ENCODE peak calls at places on chromosomes 11 and 22, in seven cellular contexts. Y is GM18507; L is hypothalamus; D is NCI-H460; X is stimulated activated CD4-positive, alpha-beta T cell treated with anti-CD3 and anti-CD28 coated beads, Interleukin-4, amount 100 ng/mL, for 48 hours; W is AG04450; M is NAMALWA. V is an unnamed sample.

GRCh38 chr22:44686873-44687600 is 15.0 kb upstream of the PRR5 start:
- DNase-seq in X (no peak), M (no peak), L (no peak), Y (no peak), D (no peak), W (no peak), V (peak)

GRCh38 chr22:20441631-20442484 is 4.2 kb upstream of the SCARF2 start:
- DNase-seq in L (no peak), X (no peak), Y (no peak), D (no peak), W (no peak), M (no peak), V (no peak)

GRCh38 chr11:66912963-66913362 is 45.2 kb downstream of the PC start:
- DNase-seq in X (no peak), M (no peak), L (peak), D (no peak), Y (no peak), W (no peak), V (no peak)

GRCh38 chr11:14969922-14970323 is 2.2 kb downstream of the CALCA start:
- DNase-seq in W (no peak), M (peak), D (no peak), L (peak), Y (no peak), X (peak), V (peak)

GRCh38 chr11:107196732-107197131 is 178.5 kb upstream of the GUCY1A2 start:
- DNase-seq in X (no peak), W (no peak), M (no peak), D (no peak), L (no peak), Y (no peak), V (no peak)

GRCh38 chr22:37896181-37896592 is 9.9 kb upstream of the MICALL1 start:
- DNase-seq in L (no peak), X (no peak), W (no peak), Y (peak), D (no peak), M (no peak), V (peak)

GRCh38 chr11:86515297-86516094 is 140.8 kb downstream of the CCDC81 start:
- DNase-seq in Y (no peak), L (no peak), W (peak), M (no peak), X (no peak), D (no peak), V (peak)

GRCh38 chr11:61332266-61332822 is 561 bp downstream of the DDB1 start:
- DNase-seq in D (no peak), W (no peak), Y (no peak), L (no peak), X (no peak), M (peak), V (peak)

GRCh38 chr11:74791333-74792100 is 42.9 kb downstream of the RNF169 start:
- DNase-seq in X (no peak), L (no peak), W (no peak), M (no peak), Y (no peak), D (no peak), V (no peak)

GRCh38 chr11:10488581-10489443 is 33.7 kb downstream of the AMPD3 start:
- DNase-seq in Y (peak), X (no peak), D (no peak), W (no peak), M (peak), L (no peak), V (peak)

GRCh38 chr22:30877662-30878515 is 90.7 kb downstream of the MORC2 start:
- DNase-seq in M (no peak), Y (no peak), D (no peak), W (no peak), L (no peak), X (no peak), V (no peak)